ENCODE peak calls at places on chromosomes 4 and X, in five cellular contexts. One of them, this sample, is unnamed.

GRCh38 chrX:153673398-153674218 is at the start of gene PNCK:
- DNase-seq in endothelial cell: no peak
- DNase-seq in activated T-helper 1 cell treated with Interleukin-2 at 50 U/mL for 16 hours: no peak
- DNase-seq in ureter: no peak
- DNase-seq in CD8-positive, alpha-beta memory T cell: no peak
- DNase-seq in this sample: no peak

GRCh38 chr4:175671491-175671934 is 140.6 kb downstream of the GPM6A start:
- DNase-seq in CD8-positive, alpha-beta memory T cell: no peak
- DNase-seq in endothelial cell: no peak
- DNase-seq in activated T-helper 1 cell treated with Interleukin-2 at 50 U/mL for 16 hours: no peak
- DNase-seq in ureter: no peak
- DNase-seq in this sample: no peak

GRCh38 chr4:140130677-140131076 is 23.3 kb downstream of the MAML3 start:
- DNase-seq in endothelial cell: no peak
- DNase-seq in CD8-positive, alpha-beta memory T cell: no peak
- DNase-seq in activated T-helper 1 cell treated with Interleukin-2 at 50 U/mL for 16 hours: no peak
- DNase-seq in ureter: peak; percentile 74
- DNase-seq in this sample: no peak

GRCh38 chrX:47662144-47662657 is 3.2 kb upstream of the UXT start:
- DNase-seq in endothelial cell: no peak
- DNase-seq in activated T-helper 1 cell treated with Interleukin-2 at 50 U/mL for 16 hours: no peak
- DNase-seq in CD8-positive, alpha-beta memory T cell: no peak
- DNase-seq in ureter: no peak
- DNase-seq in this sample: no peak

GRCh38 chrX:39725928-39726619 is 371.7 kb downstream of the BCOR start:
- DNase-seq in endothelial cell: no peak
- DNase-seq in ureter: no peak
- DNase-seq in activated T-helper 1 cell treated with Interleukin-2 at 50 U/mL for 16 hours: no peak
- DNase-seq in CD8-positive, alpha-beta memory T cell: no peak
- DNase-seq in this sample: no peak

GRCh38 chr4:181662383-181662782 is 580.8 kb upstream of the TENM3 start:
- DNase-seq in CD8-positive, alpha-beta memory T cell: no peak
- DNase-seq in activated T-helper 1 cell treated with Interleukin-2 at 50 U/mL for 16 hours: no peak
- DNase-seq in endothelial cell: no peak
- DNase-seq in ureter: no peak
- DNase-seq in this sample: no peak

GRCh38 chrX:108134724-108135123 is 43.1 kb downstream of the ATG4A start:
- DNase-seq in activated T-helper 1 cell treated with Interleukin-2 at 50 U/mL for 16 hours: no peak
- DNase-seq in CD8-positive, alpha-beta memory T cell: no peak
- DNase-seq in ureter: no peak
- DNase-seq in endothelial cell: no peak
- DNase-seq in this sample: no peak

GRCh38 chr4:8330821-8331566 is 61.4 kb downstream of the HTRA3 start:
- DNase-seq in ureter: peak; percentile 72
- DNase-seq in CD8-positive, alpha-beta memory T cell: no peak
- DNase-seq in endothelial cell: no peak
- DNase-seq in activated T-helper 1 cell treated with Interleukin-2 at 50 U/mL for 16 hours: no peak
- DNase-seq in this sample: no peak

GRCh38 chr4:30616943-30617646 is 103.1 kb upstream of the PCDH7 start:
- DNase-seq in ureter: no peak
- DNase-seq in CD8-positive, alpha-beta memory T cell: no peak
- DNase-seq in activated T-helper 1 cell treated with Interleukin-2 at 50 U/mL for 16 hours: no peak
- DNase-seq in endothelial cell: no peak
- DNase-seq in this sample: no peak